ENCODE peak calls at places on chromosomes 3 and 15, in six cellular contexts. G is left ventricle myocardium inferior; D is upper lobe of right lung; M is heart left ventricle; T is stomach; C is CD8-positive, alpha-beta T cell. Q is an unnamed sample. For H3K36me3 and H3K4me1, the result is how much of the 10 kb centered on the place peaks cover.

GRCh38 chr15:38215707-38216106 is 36.9 kb upstream of the SPRED1 start:
- DNase-seq in G (no peak), D (no peak), M (no peak), T (no peak), C (no peak), Q (no peak)

GRCh38 chr3:15794842-15795562 is 2.8 kb downstream of the ANKRD28 start:
- DNase-seq in G (no peak), D (no peak), M (no peak), T (no peak), C (no peak), Q (no peak)

GRCh38 chr3:138338816-138339215 is 9.2 kb upstream of the NME9 start:
- DNase-seq in G (no peak), D (no peak), M (no peak), T (no peak), C (no peak), Q (no peak)

GRCh38 chr3:152328841-152329240 is 60.1 kb downstream of the MBNL1 start:
- DNase-seq in G (no peak), D (no peak), M (no peak), T (no peak), C (no peak), Q (no peak)

GRCh38 chr15:99511865-99512632 is 53.7 kb upstream of the MEF2A start:
- DNase-seq in G (no peak), D (no peak), M (peak), T (no peak), C (no peak), Q (no peak)

GRCh38 chr15:68541743-68542142 is 37.0 kb upstream of the CORO2B start:
- DNase-seq in G (no peak), D (no peak), M (no peak), T (no peak), C (no peak), Q (no peak)

GRCh38 chr15:67107014-67107812 is 41.8 kb downstream of the SMAD3 start:
- DNase-seq in G (peak), D (no peak), M (no peak), T (peak), C (no peak), Q (peak)

GRCh38 chr3:71628571-71628970 is 45.0 kb upstream of the FOXP1 start:
- DNase-seq in G (no peak), D (no peak), M (no peak), T (no peak), C (no peak), Q (no peak)

GRCh38 chr15:58918239-58918638 is 15.2 kb downstream of the SLTM start:
- DNase-seq in G (no peak), D (no peak), M (no peak), T (no peak), C (no peak), Q (no peak)

GRCh38 chr15:93070136-93070535 is 18.9 kb downstream of the RGMA start:
- DNase-seq in G (no peak), D (no peak), M (no peak), T (no peak), C (no peak), Q (peak)

GRCh38 chr3:51708216-51708845 is 1.5 kb downstream of the GRM2 start:
- DNase-seq in G (no peak), D (peak), M (peak), T (no peak), C (no peak), Q (no peak)

GRCh38 chr3:10088256-10088655 is 19.8 kb downstream of the FANCD2OS start:
- DNase-seq in G (no peak), D (no peak), M (no peak), T (no peak), C (no peak), Q (no peak)
- H3K36me3 ChIP-seq in G (under half), D (under half), M (under half), T (under half), C (under half), Q (under half)

GRCh38 chr15:98160236-98160635 is 199.7 kb downstream of the ARRDC4 start:
- DNase-seq in G (no peak), D (no peak), M (no peak), T (no peak), C (peak), Q (no peak)
- H3K4me1 ChIP-seq in G (under half), D (under half), M (under half), T (under half), C (under half), Q (under half)

DNA sequence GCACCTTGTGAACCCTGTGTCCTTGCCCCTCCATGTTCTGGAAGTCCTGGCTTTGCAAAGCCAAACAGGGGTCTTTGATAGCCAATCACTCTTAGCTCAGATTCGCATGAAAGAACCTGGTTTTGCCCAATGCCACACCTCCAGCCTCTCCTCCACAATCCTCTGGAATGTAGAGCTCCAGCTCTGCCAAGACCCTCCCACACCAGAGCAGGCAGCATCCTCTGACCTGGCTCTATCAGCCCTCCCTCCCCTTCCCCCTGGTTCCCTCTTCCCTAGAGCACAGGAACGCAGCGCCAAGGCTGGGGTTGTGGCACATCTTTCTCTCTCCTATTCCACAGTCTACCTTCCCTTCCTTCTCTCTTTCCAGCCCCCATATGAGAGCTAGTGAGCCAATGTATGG is 133.3 kb downstream of the RPLP1 start:
- DNase-seq in G (no peak), D (peak), M (no peak), T (no peak), C (no peak), Q (no peak)
- H3K4me3 ChIP-seq in G (no peak), D (no peak), M (no peak), T (no peak), C (no peak), Q (no peak)

GRCh38 chr3:58163234-58163633 is 47.5 kb downstream of the DNASE1L3 start:
- DNase-seq in G (no peak), D (peak), M (no peak), T (no peak), C (no peak), Q (no peak)

GRCh38 chr3:58160399-58160798 is 50.4 kb downstream of the DNASE1L3 start:
- DNase-seq in G (no peak), D (no peak), M (no peak), T (no peak), C (no peak), Q (no peak)

GRCh38 chr3:58158427-58159153 is 52.2 kb downstream of the DNASE1L3 start:
- DNase-seq in G (no peak), D (no peak), M (no peak), T (no peak), C (no peak), Q (no peak)

GRCh38 chr3:58164199-58164879 is 46.4 kb downstream of the DNASE1L3 start:
- DNase-seq in G (peak), D (peak), M (peak), T (peak), C (no peak), Q (peak)

DNA sequence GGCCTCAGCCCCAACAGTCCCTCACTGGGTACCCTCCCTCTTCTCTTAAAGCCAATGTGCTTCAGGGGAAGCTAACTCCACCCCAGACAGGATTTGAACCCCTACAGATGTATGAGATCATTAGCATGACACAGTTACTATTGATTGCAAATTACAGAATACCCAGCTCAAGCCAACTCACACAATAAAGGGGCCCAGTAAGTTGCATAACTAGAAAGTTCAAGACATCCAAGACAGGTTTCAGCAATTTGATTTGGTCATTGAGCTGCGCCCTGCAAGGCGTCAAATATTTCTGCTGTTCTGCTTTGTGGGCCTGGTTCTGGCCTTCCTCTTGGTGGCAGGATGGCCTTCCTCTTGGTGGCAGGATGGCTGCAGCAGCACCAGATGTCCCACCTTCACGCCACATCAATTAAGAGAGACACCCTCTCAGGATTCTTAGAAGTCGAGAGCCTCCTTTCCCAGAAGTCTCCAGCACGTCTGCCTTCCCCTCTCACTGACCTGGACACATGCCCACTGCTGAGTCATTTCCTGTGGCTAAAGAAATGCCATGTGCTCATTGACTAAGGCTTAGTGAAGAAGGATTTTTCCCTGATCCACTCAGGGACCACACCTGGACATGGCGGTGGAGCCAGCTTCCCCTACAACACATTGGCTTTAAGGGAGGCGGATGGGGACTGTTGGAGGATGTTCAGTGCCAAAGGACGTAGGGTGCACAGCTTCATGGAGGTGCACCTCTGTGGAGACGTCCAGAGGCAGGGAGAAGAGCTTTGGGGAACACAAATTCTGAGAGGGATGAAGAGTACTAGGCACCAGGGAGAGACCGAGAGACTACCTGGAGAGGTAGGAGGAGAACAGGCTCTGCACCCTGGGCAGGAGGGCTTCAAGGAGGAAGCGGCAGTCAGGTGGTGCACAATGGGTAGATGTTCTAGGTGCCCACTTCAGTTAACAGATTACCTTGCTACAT is 49.1 kb downstream of the DNASE1L3 start:
- DNase-seq in G (no peak), D (peak), M (peak), T (peak), C (no peak), Q (no peak)
- H3K36me3 ChIP-seq in G (half or more), D (under half), M (half or more), T (under half), C (under half), Q (under half)

DNA sequence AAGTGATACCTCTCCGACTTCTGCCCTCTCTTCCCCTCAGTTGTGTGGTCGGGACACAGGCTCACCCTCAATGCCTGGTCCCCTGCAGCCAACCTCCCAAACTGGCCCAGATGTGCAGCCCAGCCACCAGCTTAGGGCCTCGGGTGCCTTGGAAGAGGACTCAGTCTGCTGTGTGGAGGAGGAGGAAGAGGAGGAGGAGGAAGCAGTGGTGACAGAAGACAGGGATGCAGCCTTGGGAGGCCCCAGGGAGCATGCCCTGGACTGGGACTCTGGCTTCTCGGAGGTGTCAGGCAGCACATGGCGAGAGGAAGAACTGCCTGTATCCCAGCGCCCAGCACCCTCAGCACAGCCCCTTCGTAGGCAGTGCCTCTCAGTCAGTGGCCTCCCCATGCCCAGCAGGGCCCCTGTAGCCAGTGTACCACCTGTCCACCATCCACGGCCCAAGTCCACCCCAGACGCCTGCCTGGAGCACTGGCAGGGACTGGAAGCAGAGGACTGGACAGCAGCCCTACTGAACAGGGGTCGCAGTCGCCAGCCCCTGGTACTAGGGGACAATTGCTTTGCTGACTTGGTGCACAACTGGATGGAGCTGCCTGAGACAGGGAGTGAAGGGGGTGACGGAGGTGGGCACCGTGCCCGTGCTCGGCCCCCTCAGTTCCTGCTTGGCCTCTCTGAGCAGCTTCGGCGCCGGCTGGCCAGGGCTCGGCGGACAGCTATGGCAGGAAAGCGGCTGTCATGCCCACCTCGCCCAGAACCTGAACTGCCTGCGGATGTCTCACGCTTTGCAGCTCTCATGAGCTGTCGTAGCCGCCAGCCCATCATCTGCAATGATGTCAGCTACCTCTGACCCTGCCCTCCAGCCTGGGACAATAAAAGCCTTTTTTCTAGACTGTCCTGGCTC is 1.3 kb downstream of the INKA1 start:
- DNase-seq in G (peak), D (no peak), M (peak), T (no peak), C (no peak), Q (no peak)
- H3K4me1 ChIP-seq in G (half or more), D (under half), M (half or more), T (half or more), C (half or more), Q (under half)

DNA sequence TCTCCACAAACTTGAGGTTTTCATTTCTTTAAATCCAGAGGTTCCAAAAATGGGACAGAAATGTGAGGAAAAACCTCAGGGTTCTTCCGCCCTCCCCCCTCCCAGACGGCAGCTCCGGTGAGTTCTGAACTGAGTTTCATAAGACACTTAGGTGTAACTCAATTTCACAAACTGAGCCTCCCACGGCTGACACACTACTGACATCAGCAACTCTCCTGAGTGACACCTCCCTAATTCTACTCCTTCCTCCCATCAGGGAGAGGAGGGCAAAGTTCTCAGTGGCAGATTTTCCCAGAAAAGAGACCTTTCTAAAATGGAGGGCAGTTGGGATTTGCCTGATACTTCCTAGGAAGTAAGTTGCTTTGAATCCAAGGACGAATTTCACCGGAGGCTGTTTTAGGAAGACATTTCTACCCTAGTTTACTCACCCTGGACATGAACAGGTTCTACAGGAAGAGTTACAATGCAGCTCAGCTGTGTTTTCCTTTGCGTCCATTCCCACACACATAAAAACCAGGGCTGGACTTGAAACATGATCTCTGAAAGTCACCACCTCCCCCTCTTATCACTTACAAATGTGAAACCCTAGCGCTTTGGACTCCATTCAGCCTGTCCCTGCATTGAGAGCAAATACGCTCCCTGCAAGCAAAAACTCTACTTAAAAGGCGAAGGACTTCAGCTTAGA is 78.1 kb upstream of the LMOD3 start:
- DNase-seq in G (no peak), D (no peak), M (peak), T (peak), C (no peak), Q (peak)
- H3K4me3 ChIP-seq in G (peak), D (peak), M (peak), T (peak), C (no peak), Q (peak)

DNA sequence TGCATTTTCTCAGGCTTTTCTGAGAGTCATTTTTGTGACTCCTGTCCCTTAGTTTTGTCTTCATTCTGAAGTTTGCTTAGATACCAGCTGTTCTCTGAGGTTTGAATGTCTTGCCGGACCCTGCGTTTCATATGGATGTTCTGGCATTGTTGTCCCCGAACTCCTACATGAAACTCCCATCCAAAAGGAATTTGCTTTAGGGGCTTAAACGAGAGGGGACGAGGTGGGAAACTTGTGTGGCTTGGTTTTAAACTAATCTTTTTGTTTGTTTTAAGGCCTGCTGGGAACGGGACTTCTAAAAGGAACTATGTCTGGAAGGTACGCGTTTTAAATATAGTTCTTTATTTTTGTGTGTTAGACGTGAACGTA is 655 bp downstream of the RPL35A start:
- DNase-seq in G (no peak), D (no peak), M (no peak), T (no peak), C (no peak), Q (no peak)
- H3K36me3 ChIP-seq in G (under half), D (under half), M (under half), T (under half), C (under half), Q (under half)